ENCODE peak calls at places on chromosomes 12 and 14, in nine cellular contexts. X is stomach, V is spleen, C is HCT116, Q is transverse colon, G is upper lobe of left lung, T is H1, F is endothelial cell of umbilical vein, P is K562. E is an unnamed sample.

GRCh38 chr12:31682136-31682962 is 22.9 kb downstream of the ETFBKMT start:
- DNase-seq in X (peak), F (peak), G (peak), Q (peak), C (peak), V (peak), P (peak), T (peak), E (peak)

GRCh38 chr12:12272869-12273268 is 6.0 kb upstream of the LRP6 start:
- DNase-seq in G (no peak), V (no peak), X (no peak), C (no peak), F (no peak), P (no peak), Q (no peak), T (no peak), E (no peak)

GRCh38 chr12:33967760-33968159 is 54.5 kb upstream of the ALG10 start:
- DNase-seq in P (no peak), X (no peak), C (no peak), T (no peak), V (no peak), G (no peak), Q (no peak), F (no peak), E (no peak)

GRCh38 chr12:32062841-32063240 is 43.8 kb upstream of the BICD1 start:
- DNase-seq in Q (no peak), X (no peak), T (no peak), C (no peak), G (no peak), V (no peak), F (no peak), P (no peak), E (no peak)

GRCh38 chr12:61915420-61915819 is 344.8 kb upstream of the USP15 start:
- DNase-seq in P (no peak), T (no peak), G (peak), F (no peak), V (no peak), C (no peak), Q (no peak), X (no peak), E (no peak)

GRCh38 chr12:120077260-120077659 is 39.3 kb downstream of the RAB35 start:
- DNase-seq in P (no peak), F (no peak), T (no peak), X (no peak), V (peak), C (no peak), G (no peak), Q (no peak), E (no peak)

GRCh38 chr12:67515679-67516363 is 132.7 kb upstream of the DYRK2 start:
- DNase-seq in V (no peak), G (no peak), P (no peak), T (no peak), F (no peak), Q (peak), X (peak), C (no peak), E (no peak)

GRCh38 chr12:674272-674781 is 11.1 kb upstream of the NINJ2 start:
- DNase-seq in C (no peak), T (no peak), F (peak), G (no peak), V (no peak), X (no peak), Q (no peak), P (peak), E (no peak)

GRCh38 chr14:92589213-92589852 is 75.8 kb downstream of the RIN3 start:
- DNase-seq in X (no peak), F (no peak), C (no peak), Q (no peak), P (no peak), V (peak), T (no peak), G (no peak), E (peak)

GRCh38 chr12:110246690-110247339 is 34.2 kb upstream of the ATP2A2 start:
- DNase-seq in F (no peak), X (no peak), T (no peak), Q (no peak), P (no peak), C (no peak), G (no peak), V (no peak), E (peak)

GRCh38 chr12:1691123-1692007 is 495 bp downstream of the ADIPOR2 start:
- DNase-seq in G (peak), Q (peak), F (peak), C (no peak), X (peak), V (peak), P (peak), T (peak), E (peak)

GRCh38 chr14:49997991-49998390 is 105.1 kb downstream of the ARF6 start:
- DNase-seq in X (no peak), Q (no peak), G (no peak), V (no peak), T (no peak), F (no peak), P (no peak), C (no peak), E (no peak)

GRCh38 chr14:77083082-77083481 is 15.0 kb upstream of the CIPC start:
- DNase-seq in C (no peak), P (no peak), F (no peak), V (no peak), T (no peak), Q (no peak), X (no peak), G (no peak), E (no peak)

GRCh38 chr14:100629696-100630095 is 42.5 kb upstream of the BEGAIN start:
- DNase-seq in F (no peak), X (no peak), C (no peak), V (no peak), Q (no peak), T (no peak), G (no peak), P (no peak), E (no peak)

GRCh38 chr12:63066782-63067181 is 84.2 kb downstream of the AVPR1A start:
- DNase-seq in G (no peak), F (no peak), V (no peak), Q (no peak), C (no peak), P (no peak), T (no peak), X (no peak), E (no peak)

GRCh38 chr12:107436836-107437235 is 248.8 kb upstream of the PWP1 start:
- DNase-seq in C (no peak), T (no peak), P (no peak), Q (no peak), V (peak), X (no peak), G (no peak), F (no peak), E (no peak)

GRCh38 chr12:40325349-40325960 is 100.7 kb downstream of the LRRK2 start:
- DNase-seq in X (no peak), Q (no peak), P (peak), T (no peak), G (no peak), C (peak), V (no peak), F (peak), E (no peak)

GRCh38 chr12:113299619-113300237 is 35.2 kb downstream of the SLC8B1 start:
- DNase-seq in G (peak), X (peak), V (no peak), P (peak), Q (peak), T (no peak), C (peak), F (peak), E (peak)

GRCh38 chr14:101508948-101509729 is 52.2 kb upstream of the DIO3 start:
- DNase-seq in T (no peak), X (no peak), Q (no peak), G (peak), P (no peak), F (no peak), V (peak), C (no peak), E (no peak)

DNA sequence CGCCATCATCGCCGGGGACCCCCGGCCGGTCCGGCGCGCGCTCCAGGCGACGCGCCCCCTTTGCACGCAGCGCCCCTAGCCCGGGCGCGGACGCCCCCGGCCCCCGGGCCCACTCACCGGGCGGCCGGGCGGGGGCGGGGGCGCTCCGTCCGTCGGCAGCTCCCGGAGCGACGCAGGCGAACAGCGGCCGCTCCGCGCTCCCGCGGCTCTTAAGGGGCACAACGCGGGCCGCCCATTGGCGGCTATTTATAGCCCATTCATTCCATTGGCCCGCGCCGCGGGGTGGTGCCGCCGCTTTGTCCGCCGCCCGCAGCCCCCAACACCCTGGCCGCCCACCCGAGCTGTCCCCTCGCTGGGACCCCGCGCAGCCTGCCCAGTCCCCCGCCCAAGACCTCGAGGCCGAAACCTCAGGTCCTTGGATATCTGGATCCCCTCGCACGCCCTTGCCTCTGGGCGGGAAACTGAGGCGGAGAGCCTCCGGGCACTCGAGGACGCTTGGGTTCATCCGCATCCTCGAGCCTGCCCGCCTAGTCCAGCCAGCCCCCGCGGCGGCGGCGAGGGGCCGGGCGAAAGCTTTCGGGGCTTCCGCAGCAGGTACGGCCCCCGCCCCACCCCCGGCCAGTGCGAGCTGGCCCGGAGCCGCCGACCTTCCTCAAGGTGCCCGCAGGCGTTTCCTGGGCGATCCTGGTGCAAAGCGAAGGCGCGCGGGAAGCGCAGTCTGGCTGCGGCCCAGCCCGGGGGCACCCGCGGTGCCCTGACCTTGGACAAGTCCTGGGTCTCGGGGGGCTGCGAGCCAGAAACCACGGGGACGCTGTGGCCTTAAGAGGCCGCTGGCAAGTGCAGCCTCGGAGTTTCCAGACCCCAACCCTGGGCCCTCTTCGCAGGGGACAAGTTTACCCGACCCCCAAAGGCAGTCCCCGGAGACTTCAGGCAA is at the start of gene CKB:
- DNase-seq in Q (peak), V (peak), C (no peak), P (peak), X (peak), G (no peak), F (no peak), T (peak), E (peak)
- TF ChIP-seq POLR2A in Q (peak), V (no peak), C (peak), P (no peak), X (no peak), G (peak), F (no peak), T (peak), E (peak)

GRCh38 chr14:61187642-61187905 is 93.6 kb downstream of the TMEM30B start:
- DNase-seq in Q (no peak), X (no peak), T (no peak), F (no peak), G (no peak), V (no peak), C (no peak), P (no peak), E (no peak)

GRCh38 chr14:61188936-61189808 is 92.0 kb downstream of the TMEM30B start:
- DNase-seq in X (peak), T (peak), V (no peak), Q (peak), C (no peak), P (peak), F (peak), G (peak), E (peak)

GRCh38 chr14:61186793-61187641 is 94.1 kb downstream of the TMEM30B start:
- DNase-seq in Q (no peak), G (no peak), X (no peak), T (no peak), C (no peak), V (no peak), P (no peak), F (peak), E (no peak)

GRCh38 chr14:61186341-61186740 is 94.8 kb downstream of the TMEM30B start:
- DNase-seq in C (no peak), F (no peak), G (no peak), T (no peak), V (no peak), P (no peak), Q (no peak), X (no peak), E (no peak)

DNA sequence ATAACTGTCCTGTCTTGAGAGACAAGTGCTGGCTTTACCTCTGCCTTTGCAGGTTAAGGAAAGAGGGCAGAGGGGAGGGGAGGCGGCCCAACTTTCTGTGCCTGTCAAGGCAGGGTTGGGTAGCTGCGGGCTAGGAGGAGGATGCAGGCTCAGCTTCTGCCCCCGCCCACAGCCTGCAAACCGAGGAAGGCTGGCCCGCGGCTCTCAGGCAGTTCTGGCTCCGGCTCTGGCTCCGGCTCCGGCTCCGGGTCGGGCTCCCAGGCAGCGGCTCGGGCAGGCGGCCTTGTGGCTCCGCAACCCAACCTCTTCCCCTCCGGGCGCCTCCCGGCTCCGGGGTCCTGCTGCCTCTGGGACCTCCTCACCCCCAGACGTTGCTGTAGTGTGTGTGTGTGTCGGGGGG is 92.9 kb downstream of the TMEM30B start:
- DNase-seq in P (no peak), Q (no peak), F (peak), V (no peak), C (no peak), G (no peak), T (peak), X (no peak), E (peak)
- H3K27ac ChIP-seq in P (no peak), Q (no peak), F (peak), V (no peak), C (no peak), G (no peak), T (no peak), X (no peak), E (no peak)

DNA sequence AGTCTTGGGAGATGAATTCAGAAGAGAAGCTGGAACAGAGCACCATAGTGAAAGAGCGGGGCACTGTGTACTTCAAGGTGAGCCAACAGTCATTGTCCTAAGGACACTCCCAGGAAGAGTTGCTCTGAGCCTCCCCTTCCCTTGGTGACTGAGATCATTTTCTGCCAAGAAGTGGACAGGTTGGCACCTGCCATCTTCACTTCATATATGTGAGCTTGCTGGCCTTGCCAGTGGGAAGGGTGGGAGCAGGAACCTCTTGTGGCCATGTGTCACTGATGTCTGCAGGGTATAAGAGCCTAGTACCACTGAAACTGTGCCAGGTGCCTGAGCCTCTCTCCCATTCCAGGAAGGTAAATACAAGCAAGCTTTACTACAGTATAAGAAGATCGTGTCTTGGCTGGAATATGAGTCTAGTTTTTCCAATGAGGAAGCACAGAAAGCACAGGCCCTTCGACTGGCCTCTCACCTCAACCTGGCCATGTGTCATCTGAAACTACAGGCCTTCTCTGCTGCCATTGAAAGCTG is 5.3 kb downstream of the FKBP4 start:
- DNase-seq in Q (no peak), C (no peak), F (no peak), T (no peak), P (no peak), X (peak), G (no peak), V (no peak), E (peak)
- TF ChIP-seq POLR2AphosphoS5 in Q (no peak), C (no peak), F (no peak), T (no peak), P (no peak), X (no peak), G (no peak), V (no peak), E (peak)

DNA sequence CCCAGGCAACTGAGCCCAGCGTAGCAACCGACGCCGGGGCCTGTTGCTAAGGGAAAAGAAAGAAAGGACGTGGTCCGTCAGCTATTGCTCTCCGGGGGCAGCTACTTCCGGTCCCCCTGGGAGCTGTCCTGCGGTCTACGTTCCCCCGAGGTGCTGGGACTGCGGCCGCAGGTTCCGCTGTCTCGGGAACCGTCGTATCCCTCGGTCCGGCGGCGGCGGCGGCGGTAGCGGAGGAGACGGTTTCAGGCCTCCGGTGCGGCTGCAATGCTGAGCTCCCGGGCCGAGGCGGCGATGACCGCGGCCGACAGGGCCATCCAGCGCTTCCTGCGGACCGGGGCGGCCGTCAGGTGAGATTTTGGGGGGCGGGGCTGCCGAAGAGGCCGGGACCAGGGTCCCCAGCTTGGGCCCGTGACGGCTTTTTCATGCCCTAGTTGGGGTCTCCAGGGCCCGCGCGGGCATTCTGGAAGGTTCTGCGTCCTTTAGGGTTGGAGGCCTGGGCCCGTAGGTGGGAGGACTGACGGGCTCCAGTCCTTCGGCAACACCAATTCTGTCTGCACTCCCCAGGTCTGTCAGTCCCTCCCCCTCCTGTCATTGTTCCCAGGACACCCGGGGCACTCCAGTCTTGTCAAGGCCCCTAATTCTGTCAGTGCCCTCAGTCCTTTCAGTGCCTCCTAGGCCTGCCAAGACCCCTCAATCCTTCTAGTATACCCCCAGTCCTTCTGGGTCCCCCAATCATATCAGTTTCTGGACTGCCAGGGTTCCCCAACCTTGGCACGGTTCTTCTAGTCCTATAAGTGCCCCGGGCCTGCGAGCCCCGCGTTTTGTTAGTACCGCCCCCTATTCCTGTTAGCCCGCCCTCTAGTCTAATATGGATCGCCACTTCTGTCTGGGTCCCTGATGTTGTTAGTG is at the start of gene USP30:
- DNase-seq in V (peak), P (peak), X (peak), G (peak), C (peak), T (peak), F (peak), Q (peak), E (peak)
- TF ChIP-seq POLR2A in V (peak), P (peak), X (no peak), G (peak), C (no peak), T (no peak), F (peak), Q (peak), E (peak)

GRCh38 chr12:47739297-47739696 is 14.0 kb upstream of the ENDOU start:
- DNase-seq in F (no peak), C (no peak), Q (no peak), X (no peak), G (no peak), V (no peak), T (no peak), P (peak), E (no peak)
- H3K27ac ChIP-seq in F (no peak), C (no peak), Q (peak), X (no peak), G (no peak), V (peak), T (no peak), P (no peak), E (no peak)

DNA sequence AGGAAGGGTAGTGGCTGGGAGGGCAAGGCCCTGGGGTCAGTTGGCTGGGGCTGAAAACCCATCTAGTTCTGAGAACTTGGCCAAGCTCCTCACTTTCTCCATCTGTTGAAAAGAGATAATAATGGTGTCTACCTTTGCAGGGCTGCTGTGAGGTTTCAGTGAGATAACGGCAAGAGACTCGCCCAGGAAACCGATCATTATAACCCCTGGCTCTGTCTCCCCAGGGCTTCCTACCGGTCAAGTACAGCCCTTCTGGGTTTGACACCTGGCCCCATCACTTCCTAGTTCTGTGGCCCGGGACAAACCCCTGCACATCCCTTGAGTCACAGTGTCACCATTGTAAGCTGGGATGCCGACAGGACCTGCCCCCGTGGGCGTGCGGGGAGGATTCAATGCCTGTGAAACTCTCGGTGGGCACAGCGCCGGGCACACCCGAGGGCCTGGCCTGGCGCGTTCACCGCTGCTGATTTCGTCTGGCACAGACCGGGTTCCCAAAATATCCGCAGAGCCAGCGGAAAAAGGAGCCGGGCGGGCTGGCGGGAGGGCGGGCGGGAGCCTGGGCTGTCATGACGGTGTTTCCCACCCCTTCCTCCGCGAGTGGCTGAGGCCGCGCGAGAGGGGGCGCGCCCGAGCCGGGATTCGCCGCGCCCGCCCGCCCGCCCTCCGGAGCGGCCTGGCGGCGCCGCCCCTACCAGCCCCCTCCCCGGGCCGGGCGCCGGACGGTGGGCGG is 4.5 kb downstream of the KMT5A start:
- DNase-seq in Q (peak), X (peak), C (no peak), G (peak), T (peak), P (peak), V (peak), F (peak), E (peak)
- TF ChIP-seq POLR2AphosphoS5 in Q (peak), X (peak), C (no peak), G (peak), T (no peak), P (peak), V (peak), F (peak), E (peak)

DNA sequence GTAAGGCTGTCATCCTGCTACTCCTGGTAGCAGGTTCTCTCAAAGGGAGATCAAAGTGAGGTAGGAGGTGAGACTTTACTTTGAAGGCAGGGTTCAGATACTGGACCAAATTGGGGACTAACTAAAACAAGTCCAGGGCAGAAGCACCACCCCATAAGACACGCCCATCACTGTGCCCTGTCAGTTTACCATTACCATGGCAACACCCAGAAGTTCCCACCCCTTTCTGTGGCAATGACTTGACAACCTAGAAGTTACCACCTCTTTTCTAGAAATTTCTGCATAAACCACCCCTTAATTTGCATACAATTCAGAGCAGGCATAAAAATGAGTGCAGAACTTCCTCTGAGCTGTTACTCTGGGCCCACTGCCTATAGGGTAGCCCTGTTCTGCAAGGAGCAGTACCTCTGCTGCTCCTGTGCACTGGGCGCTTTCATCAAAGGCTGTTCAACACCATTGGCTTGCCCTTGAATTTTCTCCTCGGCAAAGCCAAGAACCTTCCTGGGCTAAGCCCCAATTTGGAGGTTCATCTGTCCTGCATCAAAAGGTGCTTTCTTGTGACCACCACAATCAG is 64.8 kb upstream of the MAX start:
- DNase-seq in Q (no peak), F (no peak), V (no peak), G (no peak), T (no peak), X (no peak), C (no peak), P (no peak), E (no peak)
- TF ChIP-seq POLR2A in Q (no peak), F (no peak), V (no peak), G (no peak), T (no peak), X (no peak), C (no peak), P (no peak), E (no peak)

E was measured in prostate gland.